ENCODE peak calls at places on chromosome 13, in eight cellular contexts. One of them, this sample, is unnamed. For H3K4me1, the result is how much of the 10 kb centered on the place peaks cover.

GRCh38 chr13:43331676-43332075 is 308.3 kb downstream of the DNAJC15 start:
- DNase-seq in IMR-90: peak
- DNase-seq in stomach: no peak
- DNase-seq in lower lobe of right lung: no peak
- DNase-seq in heart left ventricle: no peak
- DNase-seq in GM23338: no peak
- DNase-seq in upper lobe of right lung: no peak
- DNase-seq in psoas muscle: no peak
- DNase-seq in this sample: no peak

GRCh38 chr13:112747256-112747655 is 57.4 kb downstream of the ATP11A start:
- DNase-seq in IMR-90: no peak
- DNase-seq in stomach: no peak
- DNase-seq in lower lobe of right lung: no peak
- DNase-seq in heart left ventricle: no peak
- DNase-seq in GM23338: no peak
- DNase-seq in upper lobe of right lung: peak
- DNase-seq in psoas muscle: no peak
- DNase-seq in this sample: no peak

GRCh38 chr13:30052127-30052526 is 201.7 kb upstream of the UBL3 start:
- DNase-seq in IMR-90: no peak
- DNase-seq in stomach: no peak
- DNase-seq in lower lobe of right lung: no peak
- DNase-seq in heart left ventricle: no peak
- DNase-seq in GM23338: peak
- DNase-seq in upper lobe of right lung: no peak
- DNase-seq in psoas muscle: no peak
- DNase-seq in this sample: no peak

GRCh38 chr13:114077938-114078335 is 54.5 kb downstream of the RASA3 start:
- DNase-seq in IMR-90: peak
- DNase-seq in stomach: no peak
- DNase-seq in lower lobe of right lung: peak
- DNase-seq in heart left ventricle: peak
- DNase-seq in GM23338: peak
- DNase-seq in upper lobe of right lung: peak
- DNase-seq in psoas muscle: no peak
- DNase-seq in this sample: peak

GRCh38 chr13:105147481-105147880 is 1388.0 kb downstream of the EFNB2 start:
- DNase-seq in IMR-90: no peak
- DNase-seq in stomach: no peak
- DNase-seq in lower lobe of right lung: no peak
- DNase-seq in heart left ventricle: no peak
- DNase-seq in GM23338: no peak
- DNase-seq in upper lobe of right lung: no peak
- DNase-seq in psoas muscle: no peak
- DNase-seq in this sample: no peak

GRCh38 chr13:99307648-99308339 is 595 bp upstream of the GPR183 start:
- DNase-seq in IMR-90: peak
- DNase-seq in stomach: no peak
- DNase-seq in lower lobe of right lung: peak
- DNase-seq in heart left ventricle: peak
- DNase-seq in GM23338: no peak
- DNase-seq in upper lobe of right lung: no peak
- DNase-seq in psoas muscle: no peak
- DNase-seq in this sample: no peak

GRCh38 chr13:70339738-70340137 is 231.5 kb upstream of the KLHL1 start:
- DNase-seq in IMR-90: no peak
- DNase-seq in stomach: peak
- DNase-seq in lower lobe of right lung: no peak
- DNase-seq in heart left ventricle: no peak
- DNase-seq in GM23338: peak
- DNase-seq in upper lobe of right lung: no peak
- DNase-seq in psoas muscle: no peak
- DNase-seq in this sample: peak

GRCh38 chr13:94247890-94248289 is 231.6 kb downstream of the DCT start:
- DNase-seq in IMR-90: no peak
- DNase-seq in stomach: no peak
- DNase-seq in lower lobe of right lung: no peak
- DNase-seq in heart left ventricle: no peak
- DNase-seq in GM23338: no peak
- DNase-seq in upper lobe of right lung: no peak
- DNase-seq in psoas muscle: no peak
- DNase-seq in this sample: no peak

GRCh38 chr13:24626449-24626848 is 53.8 kb upstream of the ATP12A start:
- DNase-seq in IMR-90: no peak
- DNase-seq in stomach: peak
- DNase-seq in lower lobe of right lung: no peak
- DNase-seq in heart left ventricle: no peak
- DNase-seq in GM23338: no peak
- DNase-seq in upper lobe of right lung: no peak
- DNase-seq in psoas muscle: no peak
- DNase-seq in this sample: no peak

GRCh38 chr13:69300131-69300530 is 807.5 kb upstream of the ATXN8OS start:
- DNase-seq in IMR-90: no peak
- DNase-seq in stomach: no peak
- DNase-seq in lower lobe of right lung: no peak
- DNase-seq in heart left ventricle: no peak
- DNase-seq in GM23338: no peak
- DNase-seq in upper lobe of right lung: no peak
- DNase-seq in psoas muscle: no peak
- DNase-seq in this sample: no peak

GRCh38 chr13:44174769-44175425 is 198.7 kb upstream of the SERP2 start:
- DNase-seq in IMR-90: peak
- DNase-seq in stomach: peak
- DNase-seq in lower lobe of right lung: no peak
- DNase-seq in heart left ventricle: no peak
- DNase-seq in GM23338: no peak
- DNase-seq in upper lobe of right lung: no peak
- DNase-seq in psoas muscle: no peak
- DNase-seq in this sample: no peak

GRCh38 chr13:29458419-29458818 is 137.1 kb downstream of the SLC7A1 start:
- DNase-seq in IMR-90: no peak
- DNase-seq in stomach: no peak
- DNase-seq in lower lobe of right lung: no peak
- DNase-seq in heart left ventricle: no peak
- DNase-seq in GM23338: no peak
- DNase-seq in upper lobe of right lung: no peak
- DNase-seq in psoas muscle: no peak
- DNase-seq in this sample: no peak

GRCh38 chr13:34567558-34567957 is 374.5 kb upstream of the NBEA start:
- DNase-seq in IMR-90: no peak
- DNase-seq in stomach: no peak
- DNase-seq in lower lobe of right lung: no peak
- DNase-seq in heart left ventricle: no peak
- DNase-seq in GM23338: no peak
- DNase-seq in upper lobe of right lung: no peak
- DNase-seq in psoas muscle: no peak
- DNase-seq in this sample: no peak

GRCh38 chr13:24863748-24864540 is 100.0 kb downstream of the RNF17 start:
- DNase-seq in IMR-90: no peak
- DNase-seq in stomach: no peak
- DNase-seq in lower lobe of right lung: no peak
- DNase-seq in heart left ventricle: no peak
- DNase-seq in GM23338: no peak
- DNase-seq in upper lobe of right lung: no peak
- DNase-seq in psoas muscle: no peak
- DNase-seq in this sample: no peak

GRCh38 chr13:25046274-25046984 is 49.5 kb upstream of the PABPC3 start:
- DNase-seq in IMR-90: no peak
- DNase-seq in stomach: no peak
- DNase-seq in lower lobe of right lung: no peak
- DNase-seq in heart left ventricle: no peak
- DNase-seq in GM23338: peak
- DNase-seq in upper lobe of right lung: no peak
- DNase-seq in psoas muscle: no peak
- DNase-seq in this sample: no peak

GRCh38 chr13:20389696-20390525 is 135.7 kb downstream of the CRYL1 start:
- DNase-seq in IMR-90: no peak
- DNase-seq in stomach: no peak
- DNase-seq in lower lobe of right lung: no peak
- DNase-seq in heart left ventricle: no peak
- DNase-seq in GM23338: no peak
- DNase-seq in upper lobe of right lung: no peak
- DNase-seq in psoas muscle: no peak
- DNase-seq in this sample: no peak

GRCh38 chr13:98253526-98253925 is 76.5 kb upstream of the RNF113B start:
- DNase-seq in IMR-90: no peak
- DNase-seq in stomach: no peak
- DNase-seq in lower lobe of right lung: no peak
- DNase-seq in heart left ventricle: no peak
- DNase-seq in GM23338: no peak
- DNase-seq in upper lobe of right lung: no peak
- DNase-seq in psoas muscle: no peak
- DNase-seq in this sample: no peak

GRCh38 chr13:112885782-112886268 is 83.2 kb upstream of the MCF2L start:
- DNase-seq in IMR-90: peak
- DNase-seq in stomach: peak
- DNase-seq in lower lobe of right lung: peak
- DNase-seq in heart left ventricle: peak
- DNase-seq in GM23338: peak
- DNase-seq in upper lobe of right lung: peak
- DNase-seq in psoas muscle: peak
- DNase-seq in this sample: peak

GRCh38 chr13:21846605-21847004 is 175.7 kb downstream of the FGF9 start:
- DNase-seq in IMR-90: no peak
- DNase-seq in stomach: no peak
- DNase-seq in lower lobe of right lung: no peak
- DNase-seq in heart left ventricle: no peak
- DNase-seq in GM23338: peak
- DNase-seq in upper lobe of right lung: no peak
- DNase-seq in psoas muscle: no peak
- DNase-seq in this sample: no peak

GRCh38 chr13:21853779-21854178 is 182.9 kb downstream of the FGF9 start:
- DNase-seq in IMR-90: no peak
- DNase-seq in stomach: no peak
- DNase-seq in lower lobe of right lung: no peak
- DNase-seq in heart left ventricle: no peak
- DNase-seq in GM23338: no peak
- DNase-seq in upper lobe of right lung: no peak
- DNase-seq in psoas muscle: no peak
- DNase-seq in this sample: no peak

GRCh38 chr13:21852043-21852442 is 181.2 kb downstream of the FGF9 start:
- DNase-seq in IMR-90: peak
- DNase-seq in stomach: no peak
- DNase-seq in lower lobe of right lung: no peak
- DNase-seq in heart left ventricle: no peak
- DNase-seq in GM23338: no peak
- DNase-seq in upper lobe of right lung: no peak
- DNase-seq in psoas muscle: no peak
- DNase-seq in this sample: no peak

GRCh38 chr13:21850013-21851006 is 179.4 kb downstream of the FGF9 start:
- DNase-seq in IMR-90: peak
- DNase-seq in stomach: no peak
- DNase-seq in lower lobe of right lung: no peak
- DNase-seq in heart left ventricle: no peak
- DNase-seq in GM23338: no peak
- DNase-seq in upper lobe of right lung: no peak
- DNase-seq in psoas muscle: no peak
- DNase-seq in this sample: no peak

GRCh38 chr13:21849323-21849722 is 178.4 kb downstream of the FGF9 start:
- DNase-seq in IMR-90: peak
- DNase-seq in stomach: no peak
- DNase-seq in lower lobe of right lung: no peak
- DNase-seq in heart left ventricle: no peak
- DNase-seq in GM23338: peak
- DNase-seq in upper lobe of right lung: no peak
- DNase-seq in psoas muscle: no peak
- DNase-seq in this sample: no peak
- TF ChIP-seq CTCF in IMR-90: peak
- TF ChIP-seq CTCF in stomach: peak
- TF ChIP-seq CTCF in lower lobe of right lung: peak
- TF ChIP-seq CTCF in heart left ventricle: peak
- TF ChIP-seq CTCF in GM23338: peak
- TF ChIP-seq CTCF in upper lobe of right lung: peak
- TF ChIP-seq CTCF in psoas muscle: peak
- TF ChIP-seq CTCF in this sample: peak

GRCh38 chr13:51357928-51358595 is 18.6 kb downstream of the SERPINE3 start:
- DNase-seq in IMR-90: no peak
- DNase-seq in stomach: no peak
- DNase-seq in lower lobe of right lung: no peak
- DNase-seq in heart left ventricle: no peak
- DNase-seq in GM23338: peak
- DNase-seq in upper lobe of right lung: no peak
- DNase-seq in psoas muscle: no peak
- DNase-seq in this sample: no peak
- H3K4me1 ChIP-seq in IMR-90: under half
- H3K4me1 ChIP-seq in stomach: under half
- H3K4me1 ChIP-seq in lower lobe of right lung: under half
- H3K4me1 ChIP-seq in heart left ventricle: under half
- H3K4me1 ChIP-seq in GM23338: under half
- H3K4me1 ChIP-seq in upper lobe of right lung: under half
- H3K4me1 ChIP-seq in psoas muscle: under half
- H3K4me1 ChIP-seq in this sample: under half

GRCh38 chr13:110089815-110090214 is 217.1 kb downstream of the COL4A1 start:
- DNase-seq in IMR-90: no peak
- DNase-seq in stomach: no peak
- DNase-seq in lower lobe of right lung: no peak
- DNase-seq in heart left ventricle: no peak
- DNase-seq in GM23338: peak
- DNase-seq in upper lobe of right lung: no peak
- DNase-seq in psoas muscle: no peak
- DNase-seq in this sample: no peak
- TF ChIP-seq CTCF in IMR-90: peak
- TF ChIP-seq CTCF in stomach: no peak
- TF ChIP-seq CTCF in lower lobe of right lung: no peak
- TF ChIP-seq CTCF in heart left ventricle: no peak
- TF ChIP-seq CTCF in GM23338: no peak
- TF ChIP-seq CTCF in upper lobe of right lung: peak
- TF ChIP-seq CTCF in psoas muscle: peak
- TF ChIP-seq CTCF in this sample: peak

GRCh38 chr13:40662866-40663265 is 3.6 kb downstream of the FOXO1 start:
- DNase-seq in IMR-90: no peak
- DNase-seq in stomach: no peak
- DNase-seq in lower lobe of right lung: no peak
- DNase-seq in heart left ventricle: no peak
- DNase-seq in GM23338: peak
- DNase-seq in upper lobe of right lung: no peak
- DNase-seq in psoas muscle: no peak
- DNase-seq in this sample: no peak
- H3K4me1 ChIP-seq in IMR-90: under half
- H3K4me1 ChIP-seq in stomach: under half
- H3K4me1 ChIP-seq in lower lobe of right lung: half or more
- H3K4me1 ChIP-seq in heart left ventricle: half or more
- H3K4me1 ChIP-seq in GM23338: half or more
- H3K4me1 ChIP-seq in upper lobe of right lung: under half
- H3K4me1 ChIP-seq in psoas muscle: under half
- H3K4me1 ChIP-seq in this sample: under half